ENCODE peak calls at places on chromosomes 12 and 14, in four cellular contexts. D is PC-3, Z is PC-9, G is GM23338. T is an unnamed sample.

GRCh38 chr12:46212108-46212982 is 56.5 kb downstream of the SLC38A1 start:
- DNase-seq in D (no peak), Z (no peak), G (no peak), T (peak; percentile 27)

GRCh38 chr14:33457617-33458016 is 493.3 kb downstream of the EGLN3 start:
- DNase-seq in D (no peak), G (no peak), Z (no peak), T (no peak)

GRCh38 chr14:76708028-76708427 is 53.2 kb upstream of the VASH1 start:
- DNase-seq in Z (no peak), D (no peak), G (no peak), T (peak; percentile 20)

GRCh38 chr12:96236221-96236822 is 42.1 kb downstream of the ELK3 start:
- DNase-seq in D (no peak), Z (no peak), G (no peak), T (peak; percentile 84)

GRCh38 chr12:42326466-42327226 is 679 bp downstream of the PPHLN1 start:
- DNase-seq in G (no peak), D (peak; percentile 21), Z (peak; percentile 11), T (peak; percentile 73)

GRCh38 chr12:106839343-106839742 is 64.9 kb downstream of the RIC8B start:
- DNase-seq in D (no peak), G (no peak), Z (no peak), T (no peak)

GRCh38 chr14:34711169-34711568 is 3.2 kb downstream of the CFL2 start:
- DNase-seq in G (no peak), D (peak; percentile 33), Z (no peak), T (peak; percentile 94)

GRCh38 chr12:123049398-123050250 is 69.1 kb downstream of the ARL6IP4 start:
- DNase-seq in G (no peak), D (no peak), Z (no peak), T (peak; percentile 71)

GRCh38 chr14:77151245-77151644 is 9.7 kb upstream of the ZDHHC22 start:
- DNase-seq in Z (peak; percentile 53), D (peak; percentile 71), G (peak; percentile 89), T (peak; percentile 39)

GRCh38 chr14:37864128-37864527 is 268.7 kb downstream of the TTC6 start:
- DNase-seq in G (no peak), D (no peak), Z (no peak), T (no peak)

GRCh38 chr14:37859177-37859576 is 263.7 kb downstream of the TTC6 start:
- DNase-seq in G (no peak), Z (no peak), D (no peak), T (no peak)

GRCh38 chr14:37864861-37865718 is 269.7 kb downstream of the TTC6 start:
- DNase-seq in G (no peak), D (peak; percentile 62), Z (no peak), T (peak; percentile 87)

GRCh38 chr14:37858733-37859132 is 263.3 kb downstream of the TTC6 start:
- DNase-seq in Z (no peak), D (no peak), G (no peak), T (no peak)

DNA sequence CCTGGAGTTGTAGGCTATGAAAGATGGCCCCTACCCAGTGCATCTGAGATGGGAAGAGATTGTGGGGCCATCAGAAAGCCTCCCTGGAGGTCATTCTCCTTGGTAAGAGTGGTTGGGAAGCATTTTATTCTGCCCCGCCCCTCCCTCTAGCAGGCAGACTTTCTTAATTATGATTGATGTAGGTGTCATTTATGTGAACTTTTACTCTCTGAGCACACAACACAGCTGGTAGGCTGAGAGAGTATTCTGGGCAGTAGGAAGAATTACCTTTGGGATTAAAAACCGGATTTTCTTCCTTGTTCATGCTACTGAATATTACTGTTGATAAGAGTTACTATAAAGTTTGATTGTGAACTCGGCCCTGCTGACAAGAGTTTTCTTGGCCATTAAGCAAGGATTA is 266.8 kb downstream of the TTC6 start:
- DNase-seq in G (no peak), D (no peak), Z (no peak), T (no peak)
- TF ChIP-seq EZH2 in G (no peak), D (no peak), Z (no peak), T (no peak)

GRCh38 chr12:517538-517937 is 57.8 kb downstream of the B4GALNT3 start:
- DNase-seq in D (no peak), Z (no peak), G (no peak), T (peak; percentile 31)

GRCh38 chr12:512933-513332 is 53.2 kb downstream of the B4GALNT3 start:
- DNase-seq in D (no peak), Z (no peak), G (no peak), T (no peak)

GRCh38 chr12:510071-510825 is 50.5 kb downstream of the B4GALNT3 start:
- DNase-seq in Z (peak; percentile 10), D (peak; percentile 73), G (peak; percentile 58), T (peak; percentile 16)

GRCh38 chr12:509494-509893 is 49.8 kb downstream of the B4GALNT3 start:
- DNase-seq in G (no peak), Z (peak; percentile 43), D (peak; percentile 81), T (peak; percentile 40)

DNA sequence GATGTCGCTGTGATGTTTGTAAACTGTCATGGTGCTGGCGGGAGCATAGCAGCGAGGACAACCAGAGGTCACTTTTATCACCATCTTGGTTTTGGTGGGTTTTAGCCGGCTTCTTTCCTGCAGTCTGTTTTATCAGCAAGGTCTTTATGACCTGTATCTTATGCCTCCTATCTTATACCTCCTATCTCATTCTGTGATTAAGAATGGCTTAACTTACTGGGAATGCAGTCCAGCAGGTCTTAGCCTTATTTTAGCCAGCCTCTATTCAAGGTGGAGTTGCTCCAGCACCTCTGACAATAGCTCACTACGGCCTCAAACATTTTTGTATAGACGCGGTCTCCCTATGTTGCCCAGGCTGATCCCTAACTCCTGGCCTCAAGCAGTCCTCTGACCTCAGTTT is 53.7 kb downstream of the B4GALNT3 start:
- DNase-seq in D (no peak), G (no peak), Z (peak; percentile 39), T (no peak)
- H3F3A ChIP-seq in D (peaks cover 5% of the 10 kb centered on the region), G (no peaks in the 10 kb centered on the region), Z (peaks cover 33% of the 10 kb centered on the region), T (no peaks in the 10 kb centered on the region)

GRCh38 chr12:114674201-114675047 is 9.6 kb downstream of the TBX3 start:
- DNase-seq in D (peak; percentile 44), Z (no peak), G (peak; percentile 62), T (no peak)
- TF ChIP-seq EZH2 in D (no peak), Z (no peak), G (peak; percentile 60), T (no peak)

DNA sequence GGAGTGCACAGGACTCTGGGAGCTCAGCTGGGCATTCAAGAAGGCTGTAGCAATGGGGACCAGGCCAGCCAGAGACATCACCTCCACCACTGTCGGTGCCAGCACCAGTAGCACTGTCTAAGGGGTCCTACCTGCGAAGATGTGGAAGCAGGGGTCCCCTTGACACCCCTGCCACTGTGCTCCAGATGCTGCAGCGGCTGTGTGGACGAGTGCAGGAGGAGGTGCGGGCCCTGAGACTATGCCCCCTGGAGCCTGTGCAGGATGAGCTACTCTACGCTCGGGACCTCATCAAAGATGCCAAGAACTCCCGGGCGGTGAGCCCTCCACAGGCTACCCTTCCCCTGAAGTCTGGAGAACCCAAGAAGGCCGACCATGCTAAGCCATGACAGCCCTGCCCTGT is 8.6 kb downstream of the CARMIL3 start:
- DNase-seq in Z (no peak), G (no peak), D (no peak), T (no peak)
- H3F3A ChIP-seq in Z (no peaks in the 10 kb centered on the region), G (no peaks in the 10 kb centered on the region), D (no peaks in the 10 kb centered on the region), T (no peaks in the 10 kb centered on the region)

DNA sequence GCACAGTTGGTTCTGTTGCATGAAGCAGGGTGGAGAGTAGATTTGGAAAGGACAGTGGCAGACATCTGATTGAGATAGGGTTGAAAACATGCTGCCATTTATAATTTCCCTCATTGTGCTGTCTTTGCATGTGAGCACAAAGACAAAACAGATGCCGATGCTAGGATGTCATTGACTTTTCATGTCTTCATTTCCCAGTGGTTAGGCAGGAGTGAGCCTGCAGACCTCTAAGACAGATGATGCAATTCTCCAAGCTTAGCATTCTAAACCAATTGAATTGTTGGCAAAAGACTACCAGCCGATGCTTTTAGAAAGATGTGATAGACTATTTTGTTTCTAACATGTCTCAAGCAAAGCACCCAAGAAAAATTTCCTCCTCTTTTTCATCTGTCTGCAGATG is 37.1 kb upstream of the PELI2 start:
- DNase-seq in D (no peak), G (no peak), Z (no peak), T (peak; percentile 60)
- TF ChIP-seq EZH2 in D (no peak), G (no peak), Z (no peak), T (no peak)

DNA sequence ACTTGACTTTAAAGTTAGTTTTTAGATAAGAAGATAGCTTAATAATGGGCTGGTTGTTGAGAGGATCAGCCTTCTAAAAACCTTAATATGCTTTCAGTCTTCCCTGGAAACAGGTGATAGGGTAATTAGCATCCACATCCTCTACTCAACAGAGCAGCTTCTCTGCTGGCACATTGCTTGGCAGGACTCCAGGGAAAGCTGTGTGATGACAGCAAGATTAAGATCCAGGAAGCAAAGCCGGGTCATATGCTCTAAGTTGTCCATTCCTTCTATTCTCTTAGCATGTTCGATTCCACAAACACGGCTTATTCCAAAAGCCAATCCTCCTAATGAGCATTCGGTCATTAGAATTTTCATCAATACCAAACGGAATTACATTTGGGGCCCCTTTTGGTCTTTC is 87.0 kb downstream of the HMGA2 start:
- DNase-seq in G (no peak), Z (no peak), D (peak; percentile 40), T (peak; percentile 50)
- H3F3A ChIP-seq in G (no peaks in the 10 kb centered on the region), Z (peaks cover 68% of the 10 kb centered on the region), D (peaks cover 31% of the 10 kb centered on the region), T (peaks cover 78% of the 10 kb centered on the region)

GRCh38 chr12:66683822-66684221 is 4.9 kb upstream of the GRIP1 start:
- DNase-seq in G (no peak), Z (no peak), D (no peak), T (no peak)

GRCh38 chr12:66684222-66684621 is 5.3 kb upstream of the GRIP1 start:
- DNase-seq in D (no peak), G (no peak), Z (no peak), T (no peak)

GRCh38 chr12:66679441-66680069 is 679 bp upstream of the GRIP1 start:
- DNase-seq in D (no peak), Z (no peak), G (no peak), T (no peak)

GRCh38 chr12:66678640-66679268 is at the start of gene GRIP1:
- DNase-seq in G (peak; percentile 27), Z (peak; percentile 46), D (peak; percentile 75), T (no peak)

DNA sequence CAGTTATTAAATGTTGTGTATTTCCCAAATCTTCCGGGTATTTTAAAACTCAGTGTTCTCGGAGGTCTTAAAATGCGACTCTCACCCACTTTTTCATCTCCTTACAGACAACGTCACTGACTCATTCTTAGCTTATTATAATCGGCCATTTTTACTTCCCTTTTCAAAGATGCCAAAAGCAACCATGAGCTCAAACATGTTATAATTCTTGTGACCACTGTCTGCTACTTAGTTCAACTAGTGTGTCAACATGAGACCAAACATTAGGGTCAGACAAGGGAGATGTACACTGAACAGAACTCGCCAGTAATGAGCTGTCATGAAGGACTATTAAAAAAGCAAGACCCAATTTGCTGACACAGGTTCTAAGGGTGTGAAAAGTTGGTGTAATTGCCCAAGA is 4.2 kb upstream of the GRIP1 start:
- DNase-seq in D (no peak), Z (no peak), G (no peak), T (no peak)
- TF ChIP-seq EZH2 in D (no peak), Z (no peak), G (no peak), T (no peak)

GRCh38 chr12:89346741-89347324 is 5.5 kb downstream of the DUSP6 start:
- DNase-seq in G (peak; percentile 68), Z (no peak), D (peak; percentile 56), T (peak; percentile 43)
- H3F3A ChIP-seq in G (peaks cover 23% of the 10 kb centered on the region), Z (peaks cover 39% of the 10 kb centered on the region), D (peaks cover 9% of the 10 kb centered on the region), T (peaks cover 56% of the 10 kb centered on the region)

GRCh38 chr14:88326352-88327103 is 3.5 kb upstream of the KCNK10 start:
- DNase-seq in Z (no peak), D (no peak), G (peak; percentile 61), T (no peak)
- TF ChIP-seq EZH2 in Z (no peak), D (peak; percentile 83), G (peak; percentile 83), T (no peak)

GRCh38 chr14:60647837-60648168 is 1.5 kb downstream of the SIX1 start:
- DNase-seq in Z (peak; percentile 22), G (no peak), D (no peak), T (peak; percentile 42)
- H3F3A ChIP-seq in Z (peaks cover 7% of the 10 kb centered on the region), G (peaks cover 24% of the 10 kb centered on the region), D (no peaks in the 10 kb centered on the region), T (peaks cover 16% of the 10 kb centered on the region)